ENCODE peak calls at places on chromosomes 6 and 20, in four cellular contexts. P is IMR-90, S is HepG2, U is A549. J is an unnamed sample.

GRCh38 chr6:39137235-39137634 is 22.2 kb upstream of the SAYSD1 start:
- DNase-seq in P (peak; percentile 41), S (peak; percentile 54), U (peak; percentile 11), J (peak; percentile 26)

GRCh38 chr6:111024661-111025060 is 42.8 kb downstream of the RPF2 start:
- DNase-seq in P (no peak), S (no peak), U (no peak), J (no peak)

GRCh38 chr6:3427740-3428085 is 29.1 kb downstream of the SLC22A23 start:
- DNase-seq in P (no peak), S (no peak), U (no peak), J (no peak)

GRCh38 chr6:78867020-78867369 is 356 bp upstream of the IRAK1BP1 start:
- DNase-seq in P (no peak), S (no peak), U (no peak), J (no peak)

GRCh38 chr6:101477436-101477835 is 83.9 kb downstream of the GRIK2 start:
- DNase-seq in P (no peak), S (no peak), U (no peak), J (no peak)

GRCh38 chr6:32668226-32668747 is 1.8 kb upstream of the HLA-DQB1 start:
- DNase-seq in P (peak; percentile 19), S (peak; percentile 31), U (no peak), J (peak; percentile 39)

GRCh38 chr6:118872726-118873125 is 21.2 kb upstream of the ASF1A start:
- DNase-seq in P (no peak), S (no peak), U (no peak), J (no peak)

GRCh38 chr20:13649548-13649947 is 10.8 kb upstream of the TASP1 start:
- DNase-seq in P (no peak), S (no peak), U (no peak), J (no peak)

GRCh38 chr6:141203902-141204575 is 928.7 kb upstream of the GJE1 start:
- DNase-seq in P (peak; percentile 95), S (no peak), U (no peak), J (no peak)

GRCh38 chr6:121064345-121064744 is 269.9 kb downstream of the TBC1D32 start:
- DNase-seq in P (no peak), S (no peak), U (no peak), J (no peak)

GRCh38 chr6:16305246-16305725 is 66.9 kb downstream of the GMPR start:
- DNase-seq in P (no peak), S (peak; percentile 88), U (no peak), J (no peak)

GRCh38 chr6:5871296-5871695 is 135.4 kb downstream of the NRN1 start:
- DNase-seq in P (no peak), S (no peak), U (no peak), J (no peak)

GRCh38 chr6:36625161-36625919 is 31.2 kb downstream of the SRSF3 start:
- DNase-seq in P (peak; percentile 79), S (no peak), U (no peak), J (no peak)

GRCh38 chr6:36536873-36537547 is 10.3 kb downstream of the STK38 start:
- DNase-seq in P (no peak), S (no peak), U (no peak), J (no peak)

GRCh38 chr6:125918681-125919566 is 37.6 kb upstream of the HINT3 start:
- DNase-seq in P (peak; percentile 90), S (peak; percentile 97), U (peak; percentile 92), J (peak; percentile 54)

GRCh38 chr20:688809-689208 is 13.2 kb upstream of the SCRT2 start:
- DNase-seq in P (peak; percentile 2), S (peak; percentile 41), U (no peak), J (peak; percentile 53)

GRCh38 chr6:112145080-112145573 is 57.7 kb downstream of the FAM229B start:
- DNase-seq in P (no peak), S (peak; percentile 39), U (no peak), J (no peak)
- TF ChIP-seq BHLHE40 in P (no peak), S (no peak), U (no peak), J (no peak)

GRCh38 chr6:142566628-142567396 is 265.0 kb downstream of the ADGRG6 start:
- DNase-seq in P (peak; percentile 47), S (peak; percentile 64), U (peak; percentile 57), J (peak; percentile 79)

GRCh38 chr6:142567476-142567875 is 265.7 kb downstream of the ADGRG6 start:
- DNase-seq in P (no peak), S (peak; percentile 13), U (no peak), J (no peak)

GRCh38 chr6:142569676-142570075 is 267.9 kb downstream of the ADGRG6 start:
- DNase-seq in P (no peak), S (peak; percentile 15), U (no peak), J (no peak)

GRCh38 chr6:142568857-142569597 is 267.2 kb downstream of the ADGRG6 start:
- DNase-seq in P (peak; percentile 49), S (no peak), U (no peak), J (no peak)

DNA sequence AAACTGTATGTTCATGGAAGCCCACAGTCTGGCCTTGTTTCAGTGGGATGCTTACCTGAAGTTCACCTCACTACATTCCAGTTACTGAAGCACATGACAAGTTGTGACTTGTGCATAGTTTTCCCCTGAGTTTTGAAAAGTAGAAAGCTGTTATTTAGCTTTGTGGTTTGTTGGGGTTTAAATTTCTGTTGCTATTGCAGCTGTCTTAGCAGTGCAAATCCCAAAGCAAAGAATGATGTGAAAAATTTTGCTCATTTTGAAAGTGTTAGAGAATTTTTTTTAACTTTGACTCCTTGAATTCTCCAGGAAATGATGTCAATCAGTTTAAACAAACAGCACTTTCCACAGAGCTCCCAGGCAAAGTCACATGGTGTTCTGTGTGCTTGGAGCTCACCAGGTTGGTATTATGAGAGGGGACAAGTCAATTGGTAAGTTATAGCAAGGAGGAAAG is 268.4 kb downstream of the ADGRG6 start:
- DNase-seq in P (peak; percentile 52), S (peak; percentile 40), U (no peak), J (no peak)
- TF ChIP-seq BHLHE40 in P (peak; percentile 10), S (no peak), U (no peak), J (no peak)

DNA sequence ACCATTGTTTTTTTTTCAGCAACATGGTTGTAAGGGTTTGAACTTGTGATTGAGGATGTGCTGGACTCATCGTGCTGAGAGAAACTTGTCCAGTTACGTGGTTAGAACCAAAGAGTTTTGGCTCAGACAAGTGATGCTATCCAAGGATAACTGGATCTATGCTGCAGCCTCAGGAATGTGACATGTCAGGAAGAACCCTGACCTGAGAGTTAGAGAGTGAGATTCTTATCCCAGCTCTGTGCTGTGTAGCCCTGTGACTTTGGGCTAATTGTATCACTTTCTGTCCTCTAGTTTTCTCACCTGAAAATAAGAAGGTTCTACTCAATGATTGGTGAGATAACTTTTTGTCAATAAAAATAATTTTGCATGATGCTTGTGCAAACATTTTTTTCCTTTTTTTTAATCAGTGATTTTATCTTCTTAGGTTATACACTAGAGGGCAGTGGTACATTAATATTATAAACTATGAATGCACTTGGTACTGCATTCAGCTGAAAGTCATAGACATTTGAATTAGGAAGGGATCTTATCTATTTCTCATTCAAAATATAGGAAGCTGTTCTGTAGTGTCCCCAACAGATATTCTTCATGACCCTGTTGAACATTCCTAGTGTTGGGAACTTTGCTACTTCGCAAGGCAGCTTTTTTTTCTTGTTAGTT is 141.1 kb downstream of the RNF144B start:
- DNase-seq in P (peak; percentile 13), S (no peak), U (no peak), J (no peak)
- TF ChIP-seq BHLHE40 in P (no peak), S (no peak), U (no peak), J (no peak)

GRCh38 chr6:113564401-113565161 is 292.6 kb upstream of the MARCKS start:
- DNase-seq in P (peak; percentile 92), S (peak; percentile 74), U (no peak), J (no peak)
- TF ChIP-seq BHLHE40 in P (no peak), S (no peak), U (no peak), J (no peak)

GRCh38 chr20:2125474-2126112 is 24.0 kb downstream of the STK35 start:
- DNase-seq in P (no peak), S (no peak), U (no peak), J (no peak)
- TF ChIP-seq BHLHE40 in P (no peak), S (no peak), U (no peak), J (no peak)

DNA sequence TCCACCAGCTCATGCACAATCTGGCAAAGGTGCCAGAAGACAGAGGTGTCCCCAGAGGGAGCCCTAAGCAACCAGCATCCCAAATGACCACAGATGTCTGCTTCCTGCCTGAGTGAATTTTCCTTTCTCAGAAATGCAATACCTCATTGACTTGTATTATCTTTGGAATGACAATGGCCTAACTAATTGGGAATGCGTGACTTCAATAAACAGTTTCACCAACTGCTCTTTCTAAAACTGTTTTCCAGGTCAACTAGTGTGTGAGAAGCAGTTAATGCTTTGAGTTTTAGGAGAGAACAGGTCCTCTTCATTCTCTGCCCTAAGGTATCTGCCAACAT is 108.9 kb upstream of the SNX9 start:
- DNase-seq in P (peak; percentile 52), S (no peak), U (no peak), J (no peak)
- TF ChIP-seq BHLHE40 in P (no peak), S (no peak), U (no peak), J (no peak)

GRCh38 chr6:22605736-22606135 is 36.4 kb downstream of the HDGFL1 start:
- DNase-seq in P (peak; percentile 36), S (no peak), U (no peak), J (no peak)
- TF ChIP-seq BHLHE40 in P (no peak), S (no peak), U (no peak), J (no peak)

DNA sequence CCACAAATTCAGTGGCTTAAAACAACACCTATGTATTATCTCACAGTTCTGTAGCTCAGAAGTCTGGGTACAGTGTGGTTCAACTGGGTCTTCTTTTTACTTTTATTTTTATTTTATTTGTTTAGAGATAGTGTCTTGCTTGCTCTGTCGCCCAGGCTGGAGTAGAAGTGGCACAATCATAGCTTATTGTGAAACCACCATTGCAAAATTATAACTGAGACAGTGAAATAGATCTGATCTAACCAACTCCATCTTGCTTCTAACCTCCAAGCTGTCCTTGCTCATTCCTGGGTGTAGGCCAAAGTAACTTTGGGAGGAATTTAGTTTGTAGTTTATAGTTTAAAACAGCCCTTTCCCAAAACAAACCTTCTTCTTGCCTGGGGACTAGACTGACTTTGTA is 193.7 kb upstream of the CDYL start:
- DNase-seq in P (peak; percentile 64), S (no peak), U (no peak), J (no peak)
- TF ChIP-seq BHLHE40 in P (no peak), S (no peak), U (no peak), J (no peak)

DNA sequence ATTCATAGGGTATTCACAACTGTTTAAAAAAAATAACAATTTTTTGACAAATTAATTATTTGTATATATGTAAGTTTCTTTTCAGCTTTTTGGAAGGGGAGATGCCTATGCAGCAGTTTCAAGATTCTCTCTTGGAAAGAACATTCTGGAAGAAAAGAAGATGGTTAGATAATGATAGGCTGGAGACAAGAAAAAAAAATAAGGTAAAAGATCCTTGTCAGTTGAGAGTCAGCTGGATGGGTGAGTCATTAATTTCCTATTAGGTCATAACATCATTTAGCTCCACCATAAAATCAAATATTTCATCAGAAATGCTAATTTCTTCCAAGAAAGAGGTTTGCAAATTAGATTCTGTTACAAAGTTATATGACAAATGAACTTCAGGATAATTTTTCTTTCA is 880.4 kb downstream of the EPHA7 start:
- DNase-seq in P (no peak), S (no peak), U (no peak), J (no peak)
- TF ChIP-seq BHLHE40 in P (no peak), S (no peak), U (no peak), J (no peak)

GRCh38 chr20:53621482-53622246 is 28.0 kb upstream of the ZNF217 start:
- DNase-seq in P (peak; percentile 82), S (peak; percentile 45), U (peak; percentile 96), J (peak; percentile 19)
- TF ChIP-seq BHLHE40 in P (no peak), S (no peak), U (no peak), J (no peak)

J was measured in HEK293T.